ENCODE peak calls at places on chromosomes 12 and 14, in six cellular contexts. E is stimulated activated CD4-positive, alpha-beta T cell treated with anti-CD3 and anti-CD28 coated beads, Interleukin-1b, Interleukin-23, amount 100 ng/mL, for 48 hours; X is effector memory CD4-positive, alpha-beta T cell; A is A549; J is GM03348; K is AG08396. H is an unnamed sample.

GRCh38 chr12:118840399-118840798 is 140.9 kb upstream of the SRRM4 start:
- DNase-seq in E (no peak), X (no peak), A (peak; percentile 10), J (no peak), K (no peak), H (no peak)

GRCh38 chr12:88752183-88752582 is 171.9 kb upstream of the KITLG start:
- DNase-seq in E (no peak), X (no peak), A (no peak), J (no peak), K (no peak), H (no peak)

GRCh38 chr12:123714302-123714627 is 2.1 kb downstream of the ATP6V0A2 start:
- DNase-seq in E (peak; percentile 73), X (no peak), A (no peak), J (no peak), K (no peak), H (peak; percentile 61)

GRCh38 chr14:36986407-36986806 is 186.0 kb downstream of the SLC25A21 start:
- DNase-seq in E (no peak), X (no peak), A (no peak), J (no peak), K (no peak), H (no peak)

GRCh38 chr12:124829008-124829707 is 34.5 kb downstream of the SCARB1 start:
- DNase-seq in E (no peak), X (no peak), A (peak; percentile 95), J (peak; percentile 88), K (peak; percentile 89), H (no peak)

GRCh38 chr12:124927325-124928094 is 13.1 kb upstream of the UBC start:
- DNase-seq in E (peak; percentile 94), X (peak; percentile 81), A (peak; percentile 95), J (peak; percentile 83), K (peak; percentile 81), H (peak; percentile 91)

GRCh38 chr14:51513281-51513680 is 138.4 kb upstream of the FRMD6 start:
- DNase-seq in E (no peak), X (no peak), A (no peak), J (no peak), K (no peak), H (no peak)

GRCh38 chr14:75299064-75299463 is 20.4 kb downstream of the FOS start:
- DNase-seq in E (no peak), X (no peak), A (no peak), J (peak; percentile 20), K (no peak), H (no peak)

GRCh38 chr14:24710403-24711063 is 76.5 kb upstream of the GZMB start:
- DNase-seq in E (peak; percentile 59), X (peak; percentile 30), A (peak; percentile 58), J (peak; percentile 74), K (peak; percentile 61), H (peak; percentile 61)

GRCh38 chr14:21066882-21067502 is 3.1 kb upstream of the ARHGEF40 start:
- DNase-seq in E (no peak), X (no peak), A (peak; percentile 41), J (peak; percentile 11), K (no peak), H (no peak)

GRCh38 chr12:72295744-72296143 is 23.6 kb downstream of the TRHDE start:
- DNase-seq in E (no peak), X (no peak), A (no peak), J (no peak), K (peak; percentile 31), H (no peak)

GRCh38 chr12:8011331-8011730 is 21.2 kb upstream of the FOXJ2 start:
- DNase-seq in E (no peak), X (no peak), A (no peak), J (no peak), K (no peak), H (no peak)

GRCh38 chr12:18651525-18651924 is 86.3 kb downstream of the PLCZ1 start:
- DNase-seq in E (no peak), X (no peak), A (no peak), J (no peak), K (no peak), H (no peak)

GRCh38 chr12:69284131-69284530 is 44.8 kb downstream of the CPSF6 start:
- DNase-seq in E (peak; percentile 14), X (peak; percentile 6), A (peak; percentile 79), J (peak; percentile 77), K (peak; percentile 70), H (peak; percentile 56)

GRCh38 chr14:71789005-71789404 is 143.2 kb upstream of the RGS6 start:
- DNase-seq in E (no peak), X (no peak), A (no peak), J (no peak), K (no peak), H (no peak)

GRCh38 chr12:120979220-120979861 is 998 bp downstream of the HNF1A start:
- DNase-seq in E (no peak), X (no peak), A (no peak), J (no peak), K (no peak), H (no peak)

GRCh38 chr12:131194166-131194565 is 240.5 kb downstream of the ADGRD1 start:
- DNase-seq in E (no peak), X (no peak), A (peak; percentile 63), J (no peak), K (no peak), H (no peak)

GRCh38 chr12:2960432-2960956 is 1.3 kb downstream of the TEAD4 start:
- DNase-seq in E (peak; percentile 32), X (no peak), A (peak; percentile 29), J (peak; percentile 51), K (peak; percentile 42), H (peak; percentile 11)

GRCh38 chr12:53492830-53493609 is 6.2 kb downstream of the MAP3K12 start:
- DNase-seq in E (peak; percentile 84), X (peak; percentile 88), A (peak; percentile 92), J (peak; percentile 93), K (peak; percentile 91), H (peak; percentile 91)

GRCh38 chr14:77024171-77024627 is 4.3 kb downstream of the IRF2BPL start:
- DNase-seq in E (peak; percentile 85), X (peak; percentile 63), A (peak; percentile 80), J (peak; percentile 33), K (peak; percentile 32), H (peak; percentile 66)

GRCh38 chr12:88468546-88468945 is 111.7 kb downstream of the KITLG start:
- DNase-seq in E (no peak), X (no peak), A (no peak), J (peak; percentile 7), K (no peak), H (no peak)

GRCh38 chr14:67483599-67484270 is 4.8 kb downstream of the TMEM229B start:
- DNase-seq in E (no peak), X (no peak), A (no peak), J (no peak), K (no peak), H (no peak)

GRCh38 chr12:51941011-51941561 is 10.4 kb upstream of the ACVR1B start:
- DNase-seq in E (no peak), X (no peak), A (no peak), J (no peak), K (peak; percentile 37), H (no peak)

GRCh38 chr14:55329999-55330710 is 58.9 kb downstream of the FBXO34 start:
- DNase-seq in E (peak; percentile 77), X (no peak), A (no peak), J (no peak), K (no peak), H (peak; percentile 28)

GRCh38 chr12:114003286-114003685 is 37.2 kb upstream of the RBM19 start:
- DNase-seq in E (no peak), X (no peak), A (no peak), J (no peak), K (no peak), H (no peak)

GRCh38 chr12:124847675-124848074 is 16.0 kb downstream of the SCARB1 start:
- DNase-seq in E (no peak), X (no peak), A (no peak), J (peak; percentile 33), K (peak; percentile 38), H (no peak)

GRCh38 chr12:31325524-31325875 is 450 bp downstream of the SINHCAF start:
- DNase-seq in E (peak; percentile 31), X (peak; percentile 5), A (peak; percentile 19), J (no peak), K (no peak), H (no peak)

GRCh38 chr12:120514002-120514401 is 15.0 kb downstream of the COQ5 start:
- DNase-seq in E (no peak), X (no peak), A (no peak), J (no peak), K (no peak), H (no peak)

GRCh38 chr12:5096241-5096880 is 52.7 kb downstream of the KCNA5 start:
- DNase-seq in E (no peak), X (no peak), A (no peak), J (peak; percentile 63), K (peak; percentile 74), H (no peak)

GRCh38 chr12:49776413-49776812 is 35.1 kb downstream of the TMBIM6 start:
- DNase-seq in E (peak; percentile 65), X (peak; percentile 23), A (peak; percentile 83), J (peak; percentile 91), K (peak; percentile 84), H (peak; percentile 67)

GRCh38 chr12:101564912-101565311 is 29.9 kb upstream of the MYBPC1 start:
- DNase-seq in E (no peak), X (no peak), A (peak; percentile 31), J (no peak), K (no peak), H (no peak)

GRCh38 chr14:23286904-23287479 is 1.1 kb upstream of the HOMEZ start:
- DNase-seq in E (no peak), X (no peak), A (no peak), J (no peak), K (no peak), H (no peak)

GRCh38 chr12:13052414-13052813 is 8.2 kb downstream of the FAM234B start:
- DNase-seq in E (no peak), X (no peak), A (no peak), J (no peak), K (no peak), H (no peak)

GRCh38 chr14:91113829-91114078 is at the start of gene DGLUCY:
- DNase-seq in E (peak; percentile 72), X (peak; percentile 34), A (peak; percentile 68), J (peak; percentile 93), K (peak; percentile 89), H (peak; percentile 75)

GRCh38 chr12:66191547-66192126 is 2.6 kb downstream of the IRAK3 start:
- DNase-seq in E (no peak), X (no peak), A (no peak), J (no peak), K (no peak), H (no peak)

H was measured in stimulated activated naive CD8-positive, alpha-beta T cell treated with anti-CD3 and anti-CD28 coated beads, Interleukin-15, Interleukin-2, amounts not matched to agents 100 U/mL and 50 U/mL, for 24 hours.